ENCODE peak calls at places on chromosomes 13 and 19, in four cellular contexts. H is T follicular helper cell; T is Calu3; D is stimulated activated CD4-positive, alpha-beta T cell treated with anti-CD3 and anti-CD28 coated beads, Interleukin-4, amount 100 ng/mL, for 48 hours. O is an unnamed sample.

GRCh38 chr19:8423821-8424223 is 10.7 kb downstream of the MARCHF2 start:
- DNase-seq in H (no peak), T (peak), D (no peak), O (no peak)

GRCh38 chr13:33799950-33800592 is 17.9 kb upstream of the RFC3 start:
- DNase-seq in H (no peak), T (no peak), D (no peak), O (no peak)

GRCh38 chr19:29540128-29540527 is 14.3 kb downstream of the VSTM2B start:
- DNase-seq in H (no peak), T (no peak), D (no peak), O (no peak)

GRCh38 chr19:49515767-49516166 is 3.3 kb downstream of the FCGRT start:
- DNase-seq in H (no peak), T (no peak), D (no peak), O (no peak)

GRCh38 chr19:16938211-16938610 is 49.4 kb downstream of the F2RL3 start:
- DNase-seq in H (no peak), T (no peak), D (no peak), O (no peak)

GRCh38 chr19:38321646-38322323 is 2.1 kb downstream of the KCNK6 start:
- DNase-seq in H (no peak), T (no peak), D (no peak), O (no peak)

GRCh38 chr19:49767967-49768581 is 1.3 kb downstream of the AP2A1 start:
- DNase-seq in H (no peak), T (no peak), D (no peak), O (no peak)

GRCh38 chr19:17129377-17129776 is 53.8 kb downstream of the MYO9B start:
- DNase-seq in H (no peak), T (no peak), D (no peak), O (no peak)

GRCh38 chr19:46713781-46714522 is 3.0 kb downstream of the PRKD2 start:
- DNase-seq in H (peak), T (peak), D (peak), O (peak)

GRCh38 chr19:2251577-2252480 is 2.7 kb downstream of the AMH start:
- DNase-seq in H (no peak), T (no peak), D (no peak), O (no peak)

GRCh38 chr13:113978741-113979481 is 5.0 kb upstream of the C13orf46 start:
- DNase-seq in H (no peak), T (no peak), D (no peak), O (no peak)

GRCh38 chr13:30985637-30986205 is 53.3 kb downstream of the TEX26 start:
- DNase-seq in H (no peak), T (no peak), D (no peak), O (no peak)

GRCh38 chr19:46608178-46608577 is 7.0 kb downstream of the CALM3 start:
- DNase-seq in H (no peak), T (no peak), D (no peak), O (no peak)

GRCh38 chr13:104650426-104650825 is 1584.2 kb upstream of the SLC10A2 start:
- DNase-seq in H (no peak), T (no peak), D (no peak), O (no peak)

GRCh38 chr19:2051771-2052704 is 994 bp upstream of the MKNK2 start:
- DNase-seq in H (peak), T (no peak), D (no peak), O (no peak)

GRCh38 chr13:26518433-26519084 is 38.9 kb upstream of the WASF3 start:
- DNase-seq in H (no peak), T (no peak), D (no peak), O (no peak)

GRCh38 chr19:14030997-14031718 is 404 bp upstream of the IL27RA start:
- DNase-seq in H (peak), T (no peak), D (no peak), O (no peak)

GRCh38 chr13:46101002-46101401 is 3.8 kb downstream of the CPB2 start:
- DNase-seq in H (no peak), T (no peak), D (no peak), O (no peak)

GRCh38 chr19:32916969-32917611 is 47.5 kb upstream of the SLC7A9 start:
- DNase-seq in H (no peak), T (no peak), D (no peak), O (no peak)

GRCh38 chr13:80157261-80157942 is 183.5 kb downstream of the SPRY2 start:
- DNase-seq in H (no peak), T (no peak), D (no peak), O (no peak)

GRCh38 chr19:29683009-29683408 is 17.7 kb downstream of the PLEKHF1 start:
- DNase-seq in H (no peak), T (no peak), D (no peak), O (no peak)

GRCh38 chr13:27404680-27405079 is 19.7 kb upstream of the GTF3A start:
- DNase-seq in H (no peak), T (no peak), D (no peak), O (no peak)

GRCh38 chr19:46624958-46625661 is at the start of gene PTGIR:
- DNase-seq in H (no peak), T (no peak), D (no peak), O (no peak)

GRCh38 chr13:91158015-91158390 is 189.5 kb upstream of the MIR17HG start:
- DNase-seq in H (no peak), T (no peak), D (no peak), O (no peak)

GRCh38 chr19:1401138-1401888 is at the start of gene GAMT:
- DNase-seq in H (peak), T (no peak), D (peak), O (peak)

GRCh38 chr19:1618157-1619093 is 13.2 kb upstream of the UQCR11 start:
- DNase-seq in H (no peak), T (peak), D (no peak), O (peak)

GRCh38 chr19:1853295-1854031 is 5.2 kb upstream of the REXO1 start:
- DNase-seq in H (peak), T (peak), D (peak), O (peak)

O was measured in activated T-cell treated with anti-CD3 and anti-CD28 coated beads for 48 hours.